ENCODE peak calls at places on chromosomes 12 and 14, in five cellular contexts. E is SIG-M5; R is natural killer cell treated with Interleukin-12 subunit alpha and Interleukin-12 subunit beta and Interleukin-15 and Interleukin-18, amount 100 ng/mL, for 72 hours; A is astrocyte of the spinal cord; S is T-helper 2 cell. O is an unnamed sample.

GRCh38 chr12:56143225-56143624 is 9.2 kb upstream of the MYL6B start:
- DNase-seq in E (no peak), R (no peak), A (no peak), S (no peak), O (no peak)

GRCh38 chr12:66467932-66468331 is 165.6 kb downstream of the HELB start:
- DNase-seq in A (no peak), S (no peak), E (no peak), R (no peak), O (no peak)

GRCh38 chr12:121767525-121768016 is 25.9 kb downstream of the RHOF start:
- DNase-seq in A (peak; percentile 81), S (no peak), E (no peak), R (no peak), O (peak; percentile 30)

GRCh38 chr12:6200266-6201198 is at the start of gene CD9:
- DNase-seq in R (no peak), E (no peak), A (peak; percentile 57), S (peak; percentile 10), O (peak; percentile 58)

GRCh38 chr14:101636081-101636560 is 74.8 kb downstream of the DIO3 start:
- DNase-seq in R (no peak), S (peak; percentile 48), E (no peak), A (no peak), O (peak; percentile 37)

GRCh38 chr12:51694146-51694545 is 103.1 kb downstream of the SCN8A start:
- DNase-seq in E (no peak), S (no peak), A (no peak), R (no peak), O (no peak)

GRCh38 chr14:76706811-76707210 is 54.5 kb upstream of the VASH1 start:
- DNase-seq in A (no peak), S (no peak), E (no peak), R (no peak), O (no peak)

GRCh38 chr12:75087656-75088055 is 122.0 kb downstream of the KCNC2 start:
- DNase-seq in A (no peak), R (no peak), S (no peak), E (no peak), O (peak; percentile 15)

GRCh38 chr12:53046655-53047220 is 3.1 kb upstream of the TNS2 start:
- DNase-seq in A (peak; percentile 86), R (peak; percentile 76), E (no peak), S (peak; percentile 57), O (peak; percentile 87)

GRCh38 chr12:30974746-30975500 is 48.4 kb downstream of the TSPAN11 start:
- DNase-seq in R (no peak), A (no peak), S (no peak), E (no peak), O (no peak)

O was measured in RPMI7951.